ENCODE peak calls at places on chromosomes 13 and 19, in seven cellular contexts. N is neuronal stem cell, V is H1, W is IMR-90, A is mesendoderm, E is H9, H is mesenchymal stem cell. Y is an unnamed sample.

GRCh38 chr19:29524912-29525870 is 603 bp upstream of the VSTM2B start:
- DNase-seq in N (peak), V (peak), W (no peak), A (peak), E (peak), H (peak), Y (no peak)

GRCh38 chr13:49587311-49587847 is 2.0 kb upstream of the RCBTB1 start:
- DNase-seq in N (no peak), V (no peak), W (peak), A (no peak), E (no peak), H (peak), Y (no peak)

GRCh38 chr13:102774210-102774560 is 599 bp upstream of the TEX30 start:
- DNase-seq in N (no peak), V (no peak), W (no peak), A (no peak), E (no peak), H (no peak), Y (no peak)

GRCh38 chr13:74444877-74445479 is 310.8 kb upstream of the KLF12 start:
- DNase-seq in N (no peak), V (no peak), W (peak), A (no peak), E (no peak), H (no peak), Y (no peak)

GRCh38 chr13:46295531-46296464 is 84.1 kb downstream of the LRRC63 start:
- DNase-seq in N (no peak), V (no peak), W (peak), A (no peak), E (no peak), H (peak), Y (peak)

GRCh38 chr13:73608731-73609485 is 525.3 kb downstream of the KLF12 start:
- DNase-seq in N (no peak), V (no peak), W (no peak), A (no peak), E (no peak), H (no peak), Y (no peak)

GRCh38 chr13:98315466-98315865 is 138.4 kb upstream of the RNF113B start:
- DNase-seq in N (no peak), V (no peak), W (peak), A (peak), E (no peak), H (peak), Y (peak)

GRCh38 chr13:36685912-36686311 is 12.1 kb downstream of the SERTM1 start:
- DNase-seq in N (no peak), V (no peak), W (peak), A (no peak), E (no peak), H (no peak), Y (no peak)

GRCh38 chr13:43428545-43429287 is 358.1 kb downstream of the ENOX1 start:
- DNase-seq in N (no peak), V (no peak), W (no peak), A (peak), E (no peak), H (peak), Y (no peak)

GRCh38 chr13:34515201-34515600 is 426.9 kb upstream of the NBEA start:
- DNase-seq in N (no peak), V (no peak), W (no peak), A (no peak), E (no peak), H (no peak), Y (peak)

GRCh38 chr19:33344210-33344609 is 29.3 kb upstream of the CEBPG start:
- DNase-seq in N (peak), V (no peak), W (no peak), A (peak), E (no peak), H (no peak), Y (no peak)

GRCh38 chr13:75541287-75541686 is 3.6 kb upstream of the COMMD6 start:
- DNase-seq in N (no peak), V (no peak), W (peak), A (no peak), E (no peak), H (peak), Y (peak)

GRCh38 chr13:41622545-41623429 is 165.4 kb downstream of the RGCC start:
- DNase-seq in N (no peak), V (no peak), W (peak), A (no peak), E (no peak), H (peak), Y (no peak)

GRCh38 chr19:28377077-28377476 is 835.9 kb downstream of the UQCRFS1 start:
- DNase-seq in N (no peak), V (no peak), W (no peak), A (no peak), E (no peak), H (no peak), Y (peak)

GRCh38 chr19:17830567-17831418 is 9.5 kb upstream of the INSL3 start:
- DNase-seq in N (peak), V (peak), W (peak), A (peak), E (peak), H (peak), Y (peak)

GRCh38 chr13:111166882-111167281 is 51.8 kb downstream of the ARHGEF7 start:
- DNase-seq in N (no peak), V (no peak), W (no peak), A (no peak), E (no peak), H (no peak), Y (no peak)

GRCh38 chr19:40143612-40144011 is 47.6 kb upstream of the MAP3K10 start:
- DNase-seq in N (no peak), V (no peak), W (no peak), A (no peak), E (no peak), H (no peak), Y (no peak)

GRCh38 chr13:95023405-95023804 is 277.8 kb downstream of the ABCC4 start:
- DNase-seq in N (no peak), V (no peak), W (peak), A (peak), E (no peak), H (no peak), Y (no peak)

GRCh38 chr13:95296326-95296939 is 4.8 kb downstream of the ABCC4 start:
- DNase-seq in N (no peak), V (peak), W (no peak), A (peak), E (peak), H (no peak), Y (peak)

GRCh38 chr19:30046522-30046921 is 104.5 kb downstream of the URI1 start:
- DNase-seq in N (no peak), V (no peak), W (peak), A (peak), E (no peak), H (no peak), Y (no peak)

GRCh38 chr13:101489635-101490034 is 37.2 kb downstream of the ITGBL1 start:
- DNase-seq in N (no peak), V (no peak), W (peak), A (no peak), E (no peak), H (peak), Y (peak)

GRCh38 chr13:45370922-45371406 is 30.0 kb upstream of the TPT1 start:
- DNase-seq in N (peak), V (peak), W (peak), A (peak), E (peak), H (peak), Y (peak)

GRCh38 chr13:39552233-39552632 is 50.8 kb downstream of the LHFPL6 start:
- DNase-seq in N (no peak), V (no peak), W (no peak), A (no peak), E (no peak), H (no peak), Y (no peak)

GRCh38 chr19:49497047-49497789 is 984 bp downstream of the RPS11 start:
- DNase-seq in N (no peak), V (no peak), W (peak), A (peak), E (peak), H (peak), Y (peak)

GRCh38 chr19:4115050-4115817 is 8.7 kb downstream of the MAP2K2 start:
- DNase-seq in N (no peak), V (no peak), W (no peak), A (no peak), E (no peak), H (no peak), Y (no peak)

GRCh38 chr13:101624210-101624922 is 171.9 kb downstream of the ITGBL1 start:
- DNase-seq in N (no peak), V (no peak), W (peak), A (peak), E (peak), H (peak), Y (no peak)

GRCh38 chr13:51906581-51906980 is 44.8 kb downstream of the CCDC70 start:
- DNase-seq in N (no peak), V (no peak), W (no peak), A (no peak), E (peak), H (no peak), Y (no peak)

GRCh38 chr13:102530751-102531150 is 66.0 kb upstream of the TPP2 start:
- DNase-seq in N (no peak), V (no peak), W (no peak), A (no peak), E (no peak), H (no peak), Y (no peak)

GRCh38 chr13:113656015-113656588 is 1.9 kb downstream of the ATP4B start:
- DNase-seq in N (no peak), V (no peak), W (no peak), A (no peak), E (no peak), H (no peak), Y (no peak)

GRCh38 chr13:36418022-36418805 is 14.1 kb upstream of the CCNA1 start:
- DNase-seq in N (no peak), V (no peak), W (peak), A (peak), E (no peak), H (peak), Y (no peak)

GRCh38 chr19:13043285-13043684 is 48.0 kb downstream of the NFIX start:
- DNase-seq in N (no peak), V (no peak), W (no peak), A (no peak), E (no peak), H (no peak), Y (no peak)

GRCh38 chr19:17420267-17420924 is 549 bp downstream of the MVB12A start:
- DNase-seq in N (no peak), V (peak), W (no peak), A (peak), E (peak), H (peak), Y (peak)

GRCh38 chr13:76647550-76647949 is 238.7 kb downstream of the KCTD12 start:
- DNase-seq in N (no peak), V (no peak), W (peak), A (peak), E (no peak), H (peak), Y (peak)
- H3K23ac ChIP-seq in N (no peak), V (no peak), W (peak), A (no peak), E (no peak), H (no peak), Y (no peak)

GRCh38 chr19:55080121-55080914 is 4.6 kb downstream of the EPS8L1 start:
- DNase-seq in N (no peak), V (peak), W (peak), A (peak), E (peak), H (peak), Y (peak)
- H3K4ac ChIP-seq in N (peak), V (peak), W (peak), A (no peak), E (no peak), H (peak), Y (no peak)

GRCh38 chr19:55603115-55603514 is 2.3 kb upstream of the ZNF865 start:
- DNase-seq in N (no peak), V (peak), W (no peak), A (no peak), E (no peak), H (no peak), Y (no peak)

GRCh38 chr19:55599468-55600335 is at the start of the genes FIZ1 and ZNF524:
- DNase-seq in N (peak), V (peak), W (peak), A (peak), E (peak), H (peak), Y (peak)

GRCh38 chr19:55602104-55603001 is 2.3 kb downstream of the ZNF524 start:
- DNase-seq in N (no peak), V (peak), W (no peak), A (no peak), E (no peak), H (no peak), Y (no peak)

GRCh38 chr19:55600336-55601028 is 394 bp downstream of the ZNF524 start:
- DNase-seq in N (peak), V (peak), W (peak), A (no peak), E (no peak), H (no peak), Y (no peak)

DNA sequence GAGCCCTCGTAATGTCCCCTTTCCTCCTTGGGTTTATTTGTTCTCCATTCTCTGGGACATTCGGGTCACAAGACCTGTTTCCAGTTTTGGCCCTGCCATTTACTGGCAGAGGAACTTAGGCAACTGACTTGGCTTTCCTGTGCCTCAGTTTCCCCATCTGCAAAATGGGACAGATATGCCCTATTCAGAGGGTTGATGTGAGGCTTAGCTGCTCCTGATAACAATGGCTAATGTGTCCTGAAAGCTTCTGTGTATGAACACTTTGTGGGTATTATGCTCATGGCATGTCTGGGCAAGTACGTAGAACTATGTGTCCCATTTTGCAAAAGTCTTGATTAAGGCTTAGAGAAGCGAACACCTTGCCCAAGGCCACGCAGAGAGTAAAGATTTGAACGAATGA is 1.0 kb downstream of the ZNF524 start:
- DNase-seq in N (no peak), V (no peak), W (no peak), A (no peak), E (no peak), H (no peak), Y (no peak)
- H2BK120ac ChIP-seq in N (no peak), V (no peak), W (peak), A (no peak), E (no peak), H (no peak), Y (peak)

DNA sequence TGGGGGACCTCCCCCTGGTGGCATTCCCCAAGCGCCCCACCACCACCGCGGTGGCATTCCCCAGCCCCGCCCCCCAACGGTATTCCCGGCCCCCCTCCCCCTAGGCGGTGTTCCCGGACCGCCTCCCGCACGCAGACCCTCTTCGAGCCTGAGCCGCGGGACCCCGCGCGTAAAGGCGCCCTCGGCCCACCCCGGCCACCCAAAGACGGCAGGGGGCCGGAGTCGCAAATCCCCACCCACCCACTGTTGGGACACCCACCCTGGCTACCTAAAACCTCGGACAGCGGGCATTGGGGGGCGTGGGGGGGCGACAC is 22.4 kb downstream of the OLFM2 start:
- DNase-seq in N (no peak), V (no peak), W (no peak), A (no peak), E (peak), H (no peak), Y (no peak)
- H3K23ac ChIP-seq in N (peak), V (no peak), W (no peak), A (no peak), E (no peak), H (no peak), Y (no peak)